ENCODE peak calls at places on chromosomes 5 and 9, in eight cellular contexts. One of them, this sample, is unnamed.

GRCh38 chr9:121773286-121773953 is 122.0 kb downstream of the DAB2IP start:
- DNase-seq in ACHN: no peak
- DNase-seq in NAMALWA: no peak
- DNase-seq in AG09319: no peak
- DNase-seq in NCI-H1436 treated with DMSO at 0.1 percent for 48 hours: no peak
- DNase-seq in B cell: no peak
- DNase-seq in hepatocyte: no peak
- DNase-seq in GM12865: no peak
- DNase-seq in this sample: no peak

GRCh38 chr9:127116088-127116726 is 6.2 kb downstream of the ANGPTL2 start:
- DNase-seq in ACHN: no peak
- DNase-seq in NAMALWA: no peak
- DNase-seq in AG09319: no peak
- DNase-seq in NCI-H1436 treated with DMSO at 0.1 percent for 48 hours: no peak
- DNase-seq in B cell: no peak
- DNase-seq in hepatocyte: no peak
- DNase-seq in GM12865: no peak
- DNase-seq in this sample: no peak

GRCh38 chr5:50958852-50959457 is 292.5 kb downstream of the PARP8 start:
- DNase-seq in ACHN: peak
- DNase-seq in NAMALWA: peak
- DNase-seq in AG09319: peak
- DNase-seq in NCI-H1436 treated with DMSO at 0.1 percent for 48 hours: no peak
- DNase-seq in B cell: no peak
- DNase-seq in hepatocyte: peak
- DNase-seq in GM12865: peak
- DNase-seq in this sample: peak

GRCh38 chr9:98536542-98537173 is 172.1 kb downstream of the GABBR2 start:
- DNase-seq in ACHN: peak
- DNase-seq in NAMALWA: peak
- DNase-seq in AG09319: no peak
- DNase-seq in NCI-H1436 treated with DMSO at 0.1 percent for 48 hours: no peak
- DNase-seq in B cell: no peak
- DNase-seq in hepatocyte: peak
- DNase-seq in GM12865: peak
- DNase-seq in this sample: no peak

GRCh38 chr5:545641-546375 is 21.6 kb upstream of the SLC9A3 start:
- DNase-seq in ACHN: no peak
- DNase-seq in NAMALWA: no peak
- DNase-seq in AG09319: no peak
- DNase-seq in NCI-H1436 treated with DMSO at 0.1 percent for 48 hours: no peak
- DNase-seq in B cell: no peak
- DNase-seq in hepatocyte: no peak
- DNase-seq in GM12865: no peak
- DNase-seq in this sample: no peak

GRCh38 chr9:36845844-36846243 is 188.2 kb downstream of the PAX5 start:
- DNase-seq in ACHN: no peak
- DNase-seq in NAMALWA: peak
- DNase-seq in AG09319: no peak
- DNase-seq in NCI-H1436 treated with DMSO at 0.1 percent for 48 hours: no peak
- DNase-seq in B cell: no peak
- DNase-seq in hepatocyte: no peak
- DNase-seq in GM12865: no peak
- DNase-seq in this sample: no peak

GRCh38 chr9:7186175-7186574 is 428.4 kb downstream of the KDM4C start:
- DNase-seq in ACHN: peak
- DNase-seq in NAMALWA: peak
- DNase-seq in AG09319: no peak
- DNase-seq in NCI-H1436 treated with DMSO at 0.1 percent for 48 hours: no peak
- DNase-seq in B cell: no peak
- DNase-seq in hepatocyte: no peak
- DNase-seq in GM12865: peak
- DNase-seq in this sample: peak

GRCh38 chr5:102856374-102856748 is 101.3 kb downstream of the PAM start:
- DNase-seq in ACHN: peak
- DNase-seq in NAMALWA: no peak
- DNase-seq in AG09319: no peak
- DNase-seq in NCI-H1436 treated with DMSO at 0.1 percent for 48 hours: no peak
- DNase-seq in B cell: no peak
- DNase-seq in hepatocyte: no peak
- DNase-seq in GM12865: no peak
- DNase-seq in this sample: peak

GRCh38 chr9:120668399-120668798 is 45.9 kb downstream of the MEGF9 start:
- DNase-seq in ACHN: no peak
- DNase-seq in NAMALWA: no peak
- DNase-seq in AG09319: no peak
- DNase-seq in NCI-H1436 treated with DMSO at 0.1 percent for 48 hours: no peak
- DNase-seq in B cell: no peak
- DNase-seq in hepatocyte: no peak
- DNase-seq in GM12865: no peak
- DNase-seq in this sample: no peak

GRCh38 chr9:131618071-131618479 is 72.8 kb downstream of the PRRT1B start:
- DNase-seq in ACHN: no peak
- DNase-seq in NAMALWA: no peak
- DNase-seq in AG09319: no peak
- DNase-seq in NCI-H1436 treated with DMSO at 0.1 percent for 48 hours: no peak
- DNase-seq in B cell: no peak
- DNase-seq in hepatocyte: peak
- DNase-seq in GM12865: no peak
- DNase-seq in this sample: no peak

GRCh38 chr9:128654481-128654880 is 2.2 kb downstream of the DYNC2I2 start:
- DNase-seq in ACHN: no peak
- DNase-seq in NAMALWA: no peak
- DNase-seq in AG09319: no peak
- DNase-seq in NCI-H1436 treated with DMSO at 0.1 percent for 48 hours: no peak
- DNase-seq in B cell: no peak
- DNase-seq in hepatocyte: no peak
- DNase-seq in GM12865: no peak
- DNase-seq in this sample: no peak

GRCh38 chr5:154444559-154445421 is 1.0 kb upstream of the SAP30L start:
- DNase-seq in ACHN: peak
- DNase-seq in NAMALWA: peak
- DNase-seq in AG09319: no peak
- DNase-seq in NCI-H1436 treated with DMSO at 0.1 percent for 48 hours: no peak
- DNase-seq in B cell: peak
- DNase-seq in hepatocyte: peak
- DNase-seq in GM12865: peak
- DNase-seq in this sample: no peak

GRCh38 chr9:99050292-99050911 is 54.5 kb upstream of the TGFBR1 start:
- DNase-seq in ACHN: no peak
- DNase-seq in NAMALWA: no peak
- DNase-seq in AG09319: no peak
- DNase-seq in NCI-H1436 treated with DMSO at 0.1 percent for 48 hours: peak
- DNase-seq in B cell: no peak
- DNase-seq in hepatocyte: peak
- DNase-seq in GM12865: no peak
- DNase-seq in this sample: peak

GRCh38 chr9:121985792-121986494 is 107.2 kb downstream of the TTLL11 start:
- DNase-seq in ACHN: peak
- DNase-seq in NAMALWA: no peak
- DNase-seq in AG09319: peak
- DNase-seq in NCI-H1436 treated with DMSO at 0.1 percent for 48 hours: no peak
- DNase-seq in B cell: no peak
- DNase-seq in hepatocyte: no peak
- DNase-seq in GM12865: no peak
- DNase-seq in this sample: no peak

GRCh38 chr5:95102687-95103086 is 182.2 kb downstream of the MCTP1 start:
- DNase-seq in ACHN: peak
- DNase-seq in NAMALWA: no peak
- DNase-seq in AG09319: no peak
- DNase-seq in NCI-H1436 treated with DMSO at 0.1 percent for 48 hours: no peak
- DNase-seq in B cell: no peak
- DNase-seq in hepatocyte: no peak
- DNase-seq in GM12865: no peak
- DNase-seq in this sample: no peak

GRCh38 chr5:1525624-1525985 is 1.8 kb upstream of the LPCAT1 start:
- DNase-seq in ACHN: no peak
- DNase-seq in NAMALWA: peak
- DNase-seq in AG09319: no peak
- DNase-seq in NCI-H1436 treated with DMSO at 0.1 percent for 48 hours: no peak
- DNase-seq in B cell: peak
- DNase-seq in hepatocyte: no peak
- DNase-seq in GM12865: no peak
- DNase-seq in this sample: no peak

GRCh38 chr5:11224788-11225187 is 463.8 kb upstream of the DAP start:
- DNase-seq in ACHN: no peak
- DNase-seq in NAMALWA: no peak
- DNase-seq in AG09319: no peak
- DNase-seq in NCI-H1436 treated with DMSO at 0.1 percent for 48 hours: no peak
- DNase-seq in B cell: no peak
- DNase-seq in hepatocyte: no peak
- DNase-seq in GM12865: no peak
- DNase-seq in this sample: no peak

GRCh38 chr9:98215266-98215665 is 22.8 kb upstream of the CORO2A start:
- DNase-seq in ACHN: no peak
- DNase-seq in NAMALWA: no peak
- DNase-seq in AG09319: no peak
- DNase-seq in NCI-H1436 treated with DMSO at 0.1 percent for 48 hours: no peak
- DNase-seq in B cell: no peak
- DNase-seq in hepatocyte: no peak
- DNase-seq in GM12865: no peak
- DNase-seq in this sample: no peak

GRCh38 chr9:133597316-133597957 is 11.8 kb downstream of the FAM163B start:
- DNase-seq in ACHN: peak
- DNase-seq in NAMALWA: peak
- DNase-seq in AG09319: no peak
- DNase-seq in NCI-H1436 treated with DMSO at 0.1 percent for 48 hours: no peak
- DNase-seq in B cell: no peak
- DNase-seq in hepatocyte: no peak
- DNase-seq in GM12865: no peak
- DNase-seq in this sample: no peak

This sample was measured in HCEC 1CT.